ENCODE peak calls at places on chromosomes 16 and 17, in nine cellular contexts. F, M, S, C, W, A, Q, I and V are unnamed samples. For H3K9me3, the result is how much of the 10 kb centered on the place peaks cover.

GRCh38 chr16:5042574-5043171 is 8.9 kb upstream of the NAGPA start:
- DNase-seq in F (peak), M (no peak), S (no peak), C (no peak), W (no peak), A (peak), Q (no peak), I (no peak), V (no peak)

GRCh38 chr16:13118091-13118490 is 216.7 kb downstream of the SHISA9 start:
- DNase-seq in F (no peak), M (no peak), S (no peak), C (no peak), W (no peak), A (no peak), Q (no peak), I (no peak), V (no peak)

GRCh38 chr17:47279062-47279801 is 25.6 kb downstream of the ITGB3 start:
- DNase-seq in F (peak), M (peak), S (peak), C (no peak), W (peak), A (no peak), Q (peak), I (no peak), V (no peak)

GRCh38 chr17:48515925-48516900 is 14.6 kb downstream of the HOXB1 start:
- DNase-seq in F (no peak), M (no peak), S (no peak), C (no peak), W (no peak), A (no peak), Q (no peak), I (no peak), V (no peak)

GRCh38 chr16:31221357-31222160 is 4.6 kb upstream of the PYDC1 start:
- DNase-seq in F (no peak), M (no peak), S (no peak), C (no peak), W (no peak), A (no peak), Q (no peak), I (no peak), V (no peak)

GRCh38 chr17:73331060-73331459 is 19.3 kb upstream of the CDC42EP4 start:
- DNase-seq in F (no peak), M (no peak), S (no peak), C (no peak), W (no peak), A (no peak), Q (no peak), I (no peak), V (no peak)

GRCh38 chr17:80791758-80792284 is 199.8 kb upstream of the CHMP6 start:
- DNase-seq in F (peak), M (peak), S (peak), C (no peak), W (no peak), A (no peak), Q (peak), I (peak), V (no peak)

GRCh38 chr16:55045329-55046145 is 114.9 kb downstream of the IRX5 start:
- DNase-seq in F (no peak), M (no peak), S (no peak), C (no peak), W (no peak), A (no peak), Q (no peak), I (no peak), V (no peak)

GRCh38 chr16:49967012-49967559 is 57.9 kb upstream of the CNEP1R1 start:
- DNase-seq in F (no peak), M (peak), S (no peak), C (no peak), W (peak), A (no peak), Q (no peak), I (no peak), V (no peak)

GRCh38 chr16:15790458-15790857 is 66.4 kb downstream of the MYH11 start:
- DNase-seq in F (no peak), M (no peak), S (no peak), C (no peak), W (no peak), A (no peak), Q (no peak), I (no peak), V (no peak)

GRCh38 chr17:40485851-40486512 is 15.4 kb downstream of the TNS4 start:
- DNase-seq in F (peak), M (no peak), S (no peak), C (peak), W (no peak), A (no peak), Q (no peak), I (peak), V (no peak)

GRCh38 chr16:89550421-89550988 is 10.0 kb upstream of the RPL13 start:
- DNase-seq in F (no peak), M (no peak), S (no peak), C (no peak), W (no peak), A (no peak), Q (no peak), I (no peak), V (no peak)

GRCh38 chr16:68420366-68420765 is 27.9 kb downstream of the SMPD3 start:
- DNase-seq in F (no peak), M (no peak), S (no peak), C (no peak), W (no peak), A (no peak), Q (no peak), I (no peak), V (no peak)

GRCh38 chr16:8718753-8719386 is 44.5 kb downstream of the ABAT start:
- DNase-seq in F (no peak), M (no peak), S (no peak), C (no peak), W (no peak), A (no peak), Q (no peak), I (no peak), V (no peak)

GRCh38 chr16:81657731-81658130 is 121.4 kb upstream of the PLCG2 start:
- DNase-seq in F (no peak), M (no peak), S (no peak), C (no peak), W (no peak), A (no peak), Q (no peak), I (no peak), V (no peak)

GRCh38 chr17:76155988-76156661 is 15.1 kb upstream of the FOXJ1 start:
- DNase-seq in F (no peak), M (no peak), S (no peak), C (no peak), W (no peak), A (no peak), Q (no peak), I (no peak), V (no peak)

GRCh38 chr16:30761427-30761927 is 385 bp downstream of the CFAP119 start:
- DNase-seq in F (peak), M (no peak), S (no peak), C (no peak), W (peak), A (peak), Q (no peak), I (peak), V (no peak)

GRCh38 chr17:64777413-64778101 is 115.5 kb upstream of the SMURF2 start:
- DNase-seq in F (no peak), M (no peak), S (no peak), C (no peak), W (peak), A (peak), Q (peak), I (no peak), V (no peak)

GRCh38 chr17:13407381-13407780 is 194.3 kb downstream of the HS3ST3A1 start:
- DNase-seq in F (no peak), M (no peak), S (no peak), C (no peak), W (no peak), A (no peak), Q (no peak), I (no peak), V (no peak)

GRCh38 chr16:22216191-22216831 is 10.2 kb downstream of the EEF2K start:
- DNase-seq in F (peak), M (no peak), S (no peak), C (no peak), W (no peak), A (no peak), Q (no peak), I (no peak), V (no peak)

GRCh38 chr17:17613708-17614114 is 22.2 kb upstream of the PEMT start:
- DNase-seq in F (peak), M (peak), S (no peak), C (peak), W (no peak), A (peak), Q (peak), I (peak), V (no peak)

GRCh38 chr16:67170948-67171649 is 761 bp downstream of the NOL3 start:
- DNase-seq in F (peak), M (no peak), S (no peak), C (no peak), W (no peak), A (no peak), Q (no peak), I (no peak), V (no peak)

GRCh38 chr16:75116081-75116910 is at the start of gene LDHD:
- DNase-seq in F (peak), M (peak), S (peak), C (no peak), W (peak), A (peak), Q (peak), I (no peak), V (no peak)

GRCh38 chr17:58401287-58401686 is 16.0 kb downstream of the RNF43 start:
- DNase-seq in F (no peak), M (no peak), S (no peak), C (no peak), W (no peak), A (no peak), Q (no peak), I (no peak), V (no peak)

GRCh38 chr17:77235370-77236080 is 94.8 kb downstream of the SEC14L1 start:
- DNase-seq in F (peak), M (no peak), S (no peak), C (no peak), W (peak), A (no peak), Q (no peak), I (no peak), V (no peak)

GRCh38 chr17:59451706-59452105 is 113.7 kb upstream of the DHX40 start:
- DNase-seq in F (peak), M (no peak), S (no peak), C (no peak), W (no peak), A (no peak), Q (no peak), I (no peak), V (no peak)

GRCh38 chr17:33284022-33284421 is 9.1 kb downstream of the ASIC2 start:
- DNase-seq in F (peak), M (no peak), S (no peak), C (no peak), W (no peak), A (no peak), Q (peak), I (no peak), V (no peak)

GRCh38 chr16:81515721-81516120 is 71.1 kb downstream of the CMIP start:
- DNase-seq in F (no peak), M (no peak), S (no peak), C (no peak), W (no peak), A (no peak), Q (no peak), I (no peak), V (no peak)

GRCh38 chr17:22304667-22305303 is 612.5 kb downstream of the KCNJ18 start:
- DNase-seq in F (no peak), M (no peak), S (no peak), C (no peak), W (no peak), A (no peak), Q (no peak), I (no peak), V (no peak)
- H3K9me3 ChIP-seq in F (under half), M (under half), S (under half), C (under half), W (under half), A (under half), Q (under half), I (under half), V (under half)

GRCh38 chr16:87533061-87533460 is 40.2 kb upstream of the ZCCHC14 start:
- DNase-seq in F (no peak), M (no peak), S (no peak), C (no peak), W (no peak), A (no peak), Q (no peak), I (no peak), V (no peak)

GRCh38 chr16:87534751-87535150 is 41.9 kb upstream of the ZCCHC14 start:
- DNase-seq in F (no peak), M (no peak), S (no peak), C (no peak), W (no peak), A (no peak), Q (no peak), I (no peak), V (no peak)

GRCh38 chr16:87528690-87529579 is 36.1 kb upstream of the ZCCHC14 start:
- DNase-seq in F (no peak), M (no peak), S (no peak), C (no peak), W (no peak), A (no peak), Q (no peak), I (no peak), V (no peak)

GRCh38 chr16:87534030-87534653 is 41.3 kb upstream of the ZCCHC14 start:
- DNase-seq in F (no peak), M (no peak), S (no peak), C (no peak), W (no peak), A (no peak), Q (no peak), I (no peak), V (no peak)

DNA sequence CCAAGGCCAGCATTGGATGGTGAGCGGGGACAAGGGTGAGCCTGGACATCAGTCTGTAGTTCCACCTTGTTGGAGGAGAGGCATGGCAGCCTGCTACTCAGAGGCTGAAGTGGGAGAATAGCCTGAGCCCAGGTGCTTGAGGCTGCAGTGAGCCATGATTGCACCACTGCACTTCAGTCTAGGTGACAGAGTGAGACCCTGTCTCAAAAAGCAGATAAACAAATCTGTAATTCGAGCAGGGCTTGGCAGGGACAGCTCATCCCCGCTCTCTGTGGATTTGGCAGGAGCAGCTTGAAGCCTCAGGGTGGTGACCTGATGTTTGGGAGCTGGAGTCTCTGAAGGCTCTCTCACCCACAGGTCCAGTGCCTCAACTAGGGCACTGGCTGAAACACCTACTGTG is 38.6 kb upstream of the ZCCHC14 start:
- DNase-seq in F (no peak), M (no peak), S (no peak), C (no peak), W (no peak), A (no peak), Q (no peak), I (no peak), V (no peak)
- H3K9me3 ChIP-seq in F (under half), M (under half), S (under half), C (under half), W (under half), A (under half), Q (under half), I (under half), V (under half)

GRCh38 chr17:54063639-54064038 is 240.9 kb downstream of the KIF2B start:
- DNase-seq in F (no peak), M (no peak), S (no peak), C (no peak), W (no peak), A (no peak), Q (no peak), I (no peak), V (no peak)
- H3K9me3 ChIP-seq in F (under half), M (under half), S (under half), C (under half), W (under half), A (under half), Q (under half), I (under half), V (under half)

GRCh38 chr16:35711435-35711834 is 2252.0 kb downstream of the TP53TG3F start:
- DNase-seq in F (no peak), M (no peak), S (no peak), C (no peak), W (no peak), A (no peak), Q (no peak), I (no peak), V (no peak)

GRCh38 chr16:35711958-35712357 is 2252.5 kb downstream of the TP53TG3F start:
- DNase-seq in F (no peak), M (no peak), S (no peak), C (no peak), W (no peak), A (no peak), Q (no peak), I (no peak), V (no peak)

GRCh38 chr16:35706901-35707300 is 2247.5 kb downstream of the TP53TG3F start:
- DNase-seq in F (no peak), M (no peak), S (no peak), C (no peak), W (no peak), A (no peak), Q (no peak), I (no peak), V (no peak)
- H3K9me3 ChIP-seq in F (under half), M (under half), S (under half), C (under half), W (under half), A (half or more), Q (under half), I (under half), V (under half)

DNA sequence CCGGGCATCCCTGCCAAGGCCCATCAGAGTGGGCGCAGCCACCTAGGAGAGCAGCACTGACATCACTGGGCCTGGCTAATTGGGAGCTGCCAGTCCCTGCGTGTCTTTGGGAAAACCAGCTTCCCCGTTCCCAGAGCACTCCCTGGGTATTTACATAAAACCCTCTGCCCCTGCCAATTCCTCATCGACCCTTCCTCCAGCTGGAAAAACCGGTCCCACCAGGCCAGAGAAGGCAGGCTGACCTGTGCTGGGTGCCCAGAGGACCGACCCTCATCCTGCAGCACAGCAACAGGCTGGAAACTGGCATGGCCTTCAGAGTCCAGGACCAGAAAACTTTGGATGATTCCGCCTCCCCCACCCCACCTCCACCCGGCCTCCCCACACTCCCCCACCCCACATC is 8.2 kb upstream of the FOXN1 start:
- DNase-seq in F (no peak), M (no peak), S (no peak), C (no peak), W (no peak), A (no peak), Q (peak), I (no peak), V (no peak)
- H3K9me3 ChIP-seq in F (under half), M (under half), S (under half), C (under half), W (under half), A (under half), Q (under half), I (under half), V (under half)

GRCh38 chr17:61701334-61701733 is 110.3 kb upstream of the NACA2 start:
- DNase-seq in F (no peak), M (no peak), S (no peak), C (no peak), W (no peak), A (no peak), Q (no peak), I (no peak), V (no peak)
- H3K9me3 ChIP-seq in F (under half), M (under half), S (under half), C (under half), W (half or more), A (under half), Q (under half), I (under half), V (under half)

GRCh38 chr17:78575899-78576298 is 1.3 kb downstream of the DNAH17 start:
- DNase-seq in F (no peak), M (no peak), S (no peak), C (no peak), W (no peak), A (no peak), Q (no peak), I (no peak), V (no peak)
- H3K9me3 ChIP-seq in F (under half), M (under half), S (under half), C (under half), W (under half), A (under half), Q (under half), I (under half), V (under half)

DNA sequence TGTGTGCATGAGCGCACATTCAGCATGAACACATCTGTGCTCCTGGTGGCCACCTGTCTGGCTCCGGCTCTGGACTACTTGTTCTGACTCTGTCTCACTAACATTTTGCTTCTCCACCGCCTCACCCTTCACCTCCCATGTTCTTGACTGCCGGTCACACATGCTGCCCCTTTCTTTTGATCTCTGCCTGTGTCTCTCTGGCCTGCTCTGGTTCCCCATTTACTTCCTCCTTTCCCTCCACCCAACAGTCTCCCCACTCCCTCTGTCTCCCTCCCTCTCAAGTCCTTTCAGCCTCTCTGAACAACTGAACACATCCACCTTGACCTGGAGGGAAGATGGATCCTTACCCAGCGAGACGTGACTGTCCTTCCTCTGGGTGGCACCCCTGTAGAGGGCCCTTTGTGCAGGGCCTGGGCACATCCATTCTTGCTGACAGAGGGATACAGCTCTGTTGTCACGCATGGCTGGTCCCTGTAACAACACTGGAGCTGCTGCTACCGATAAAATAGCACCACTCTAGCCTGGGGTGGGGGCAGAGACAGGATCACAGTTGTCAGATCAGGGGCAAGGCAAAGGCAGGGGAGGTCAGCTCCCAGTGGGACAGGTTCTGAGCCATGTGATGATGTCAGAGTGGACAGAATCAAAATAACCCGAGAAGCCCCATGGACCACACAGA is 11.0 kb downstream of the ZSCAN32 start:
- DNase-seq in F (no peak), M (no peak), S (no peak), C (no peak), W (no peak), A (no peak), Q (no peak), I (no peak), V (no peak)
- H3K9me3 ChIP-seq in F (under half), M (under half), S (half or more), C (half or more), W (half or more), A (under half), Q (under half), I (under half), V (under half)

DNA sequence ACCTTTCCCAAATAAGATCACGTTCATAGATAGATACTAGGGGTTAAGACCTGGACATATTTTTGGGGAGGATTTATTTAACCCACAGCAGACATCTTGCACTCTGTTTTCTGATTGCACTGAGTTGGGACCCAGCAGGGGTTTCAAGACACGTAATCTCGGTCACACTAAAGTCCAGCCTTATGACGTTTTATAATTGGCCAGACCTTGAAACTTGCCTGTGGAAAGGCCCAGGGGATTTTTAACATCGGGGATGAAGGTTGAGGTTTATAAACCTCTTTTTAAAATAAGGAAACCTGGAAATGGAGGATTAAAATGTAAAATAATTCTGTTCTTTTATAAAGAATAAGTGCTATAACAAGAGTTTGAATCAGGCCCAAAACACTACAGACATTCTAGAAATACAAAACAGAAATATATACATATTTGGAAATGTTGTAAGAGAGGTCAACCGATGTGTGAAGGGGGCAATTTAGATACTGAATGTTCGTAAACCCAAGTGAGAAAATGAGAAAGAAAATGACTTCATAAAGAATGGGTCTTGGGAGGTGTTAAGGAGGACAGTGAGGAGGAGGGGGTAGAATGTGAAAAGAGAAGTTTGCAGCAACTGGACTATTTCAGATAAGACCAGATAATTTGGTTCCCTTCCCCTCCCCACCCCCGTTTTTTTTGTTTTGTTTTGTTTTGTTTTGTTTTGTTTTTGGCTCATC is 61.1 kb upstream of the NOL11 start:
- DNase-seq in F (no peak), M (no peak), S (no peak), C (no peak), W (no peak), A (no peak), Q (no peak), I (no peak), V (no peak)
- H3K9me3 ChIP-seq in F (under half), M (under half), S (under half), C (under half), W (under half), A (under half), Q (under half), I (under half), V (under half)